ENCODE peak calls at places on chromosomes 16 and 17, in four cellular contexts. F, A, M and O are unnamed samples.

GRCh38 chr16:30382398-30383015 is at the start of gene SEPTIN1:
- DNase-seq in F (no peak), A (no peak), M (no peak), O (no peak)

GRCh38 chr16:69724981-69725479 is 1.3 kb downstream of the NQO1 start:
- DNase-seq in F (no peak), A (no peak), M (no peak), O (no peak)

GRCh38 chr16:83137894-83138293 is 511.1 kb downstream of the CDH13 start:
- DNase-seq in F (no peak), A (no peak), M (no peak), O (no peak)

GRCh38 chr17:76139801-76140660 is 1.0 kb downstream of the FOXJ1 start:
- DNase-seq in F (no peak), A (no peak), M (no peak), O (no peak)

GRCh38 chr17:55959756-55960155 is 193.5 kb upstream of the ANKFN1 start:
- DNase-seq in F (no peak), A (no peak), M (no peak), O (no peak)

GRCh38 chr17:82782657-82783207 is 30.9 kb downstream of the TBCD start:
- DNase-seq in F (no peak), A (no peak), M (no peak), O (no peak)

GRCh38 chr17:56548661-56549060 is 44.8 kb upstream of the NOG start:
- DNase-seq in F (no peak), A (no peak), M (no peak), O (no peak)

GRCh38 chr16:84605339-84605848 is 12.5 kb downstream of the COTL1 start:
- DNase-seq in F (no peak), A (no peak), M (no peak), O (no peak)

GRCh38 chr17:2928294-2928890 is 132.2 kb downstream of the RAP1GAP2 start:
- DNase-seq in F (no peak), A (no peak), M (no peak), O (no peak)

GRCh38 chr17:69558796-69559195 is 144.3 kb downstream of the MAP2K6 start:
- DNase-seq in F (no peak), A (no peak), M (no peak), O (no peak)

GRCh38 chr16:11632455-11632921 is 35.8 kb upstream of the SNN start:
- DNase-seq in F (no peak), A (peak; percentile 31), M (peak; percentile 59), O (peak; percentile 64)

GRCh38 chr17:80000136-80000535 is 35.5 kb downstream of the TBC1D16 start:
- DNase-seq in F (no peak), A (no peak), M (no peak), O (no peak)

GRCh38 chr17:6427284-6427781 is 7.6 kb downstream of the AIPL1 start:
- DNase-seq in F (no peak), A (no peak), M (no peak), O (no peak)

GRCh38 chr17:69609495-69610315 is 195.2 kb downstream of the MAP2K6 start:
- DNase-seq in F (no peak), A (peak; percentile 17), M (no peak), O (no peak)

GRCh38 chr17:63956296-63956920 is 16.3 kb downstream of the SCN4A start:
- DNase-seq in F (no peak), A (no peak), M (no peak), O (no peak)

GRCh38 chr17:80737106-80738019 is 192.7 kb downstream of the RPTOR start:
- DNase-seq in F (no peak), A (no peak), M (no peak), O (no peak)

GRCh38 chr17:48051706-48052486 is 3.7 kb downstream of the NFE2L1 start:
- DNase-seq in F (no peak), A (no peak), M (peak; percentile 34), O (peak; percentile 80)

GRCh38 chr17:76087531-76087930 is 8.5 kb downstream of the ZACN start:
- DNase-seq in F (no peak), A (no peak), M (no peak), O (no peak)

GRCh38 chr17:2449486-2449885 is 48.6 kb upstream of the MNT start:
- DNase-seq in F (no peak), A (no peak), M (no peak), O (no peak)

GRCh38 chr17:68591583-68591982 is 9.6 kb downstream of the FAM20A start:
- DNase-seq in F (no peak), A (no peak), M (no peak), O (no peak)

DNA sequence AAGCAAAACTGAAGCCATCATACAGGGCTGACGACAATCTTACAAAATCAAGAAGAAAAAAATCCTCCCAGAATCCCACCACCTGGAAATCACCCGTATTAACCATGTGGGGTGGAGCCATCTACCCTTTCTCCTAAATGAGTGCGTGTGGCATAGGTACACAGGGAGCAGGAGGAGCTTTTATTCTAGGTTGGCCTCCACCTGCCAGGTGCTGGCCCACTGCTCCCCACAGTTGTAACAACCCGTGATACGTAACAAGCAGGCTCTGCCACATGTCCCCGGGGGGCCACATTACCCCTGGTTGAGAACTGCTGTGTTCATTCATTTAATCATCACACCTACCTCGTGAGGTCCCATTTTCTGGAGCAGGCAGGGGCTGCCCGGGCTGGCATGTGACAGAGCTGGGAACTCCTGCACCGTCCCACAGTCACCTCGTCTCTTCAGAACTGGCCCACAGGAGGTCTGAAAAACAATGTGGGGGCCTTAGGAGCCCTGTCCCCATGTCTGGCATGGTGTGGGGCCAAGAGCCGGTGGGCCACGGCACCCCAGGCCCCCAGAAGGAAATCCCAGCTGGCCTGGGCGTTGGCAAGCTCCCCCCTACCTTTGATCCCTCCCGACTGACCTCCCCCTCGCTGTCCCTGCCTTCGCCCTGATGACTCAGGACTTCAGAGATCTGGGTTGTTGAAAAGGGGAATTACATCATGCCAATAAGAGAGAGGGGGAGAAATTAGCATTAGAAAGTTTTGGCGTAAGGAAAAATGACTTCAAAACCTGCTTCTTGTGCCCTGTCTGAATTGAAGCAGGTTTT is 12.9 kb downstream of the CMIP start:
- DNase-seq in F (no peak), A (no peak), M (no peak), O (peak; percentile 34)
- H3K4me3 ChIP-seq in F (no peak overlapping the region), A (no peak overlapping the region), M (no peak overlapping the region), O (no peak overlapping the region)

GRCh38 chr16:898216-898615 is 72.6 kb downstream of the LMF1 start:
- DNase-seq in F (no peak), A (no peak), M (no peak), O (no peak)

GRCh38 chr16:896261-897199 is 74.3 kb downstream of the LMF1 start:
- DNase-seq in F (no peak), A (no peak), M (no peak), O (no peak)

GRCh38 chr16:895371-895770 is 75.4 kb downstream of the LMF1 start:
- DNase-seq in F (no peak), A (no peak), M (no peak), O (no peak)

GRCh38 chr16:897701-898100 is 73.1 kb downstream of the LMF1 start:
- DNase-seq in F (no peak), A (no peak), M (no peak), O (no peak)

GRCh38 chr16:897200-897543 is 73.6 kb downstream of the LMF1 start:
- DNase-seq in F (no peak), A (no peak), M (no peak), O (no peak)
- TF ChIP-seq CTCF in F (no peak), A (no peak), M (no peak), O (no peak)

GRCh38 chr17:46180895-46181279 is 12.3 kb downstream of the KANSL1 start:
- DNase-seq in F (no peak), A (no peak), M (no peak), O (no peak)
- H3K4me3 ChIP-seq in F (no peak overlapping the region), A (no peak overlapping the region), M (no peak overlapping the region), O (no peak overlapping the region)

GRCh38 chr16:49755716-49756115 is 100.2 kb downstream of the ZNF423 start:
- DNase-seq in F (no peak), A (no peak), M (no peak), O (no peak)

GRCh38 chr16:49756971-49757743 is 98.8 kb downstream of the ZNF423 start:
- DNase-seq in F (no peak), A (no peak), M (no peak), O (no peak)

GRCh38 chr16:49757744-49758069 is 98.2 kb downstream of the ZNF423 start:
- DNase-seq in F (no peak), A (no peak), M (no peak), O (no peak)

GRCh38 chr16:49763826-49764225 is 92.1 kb downstream of the ZNF423 start:
- DNase-seq in F (no peak), A (no peak), M (no peak), O (no peak)

DNA sequence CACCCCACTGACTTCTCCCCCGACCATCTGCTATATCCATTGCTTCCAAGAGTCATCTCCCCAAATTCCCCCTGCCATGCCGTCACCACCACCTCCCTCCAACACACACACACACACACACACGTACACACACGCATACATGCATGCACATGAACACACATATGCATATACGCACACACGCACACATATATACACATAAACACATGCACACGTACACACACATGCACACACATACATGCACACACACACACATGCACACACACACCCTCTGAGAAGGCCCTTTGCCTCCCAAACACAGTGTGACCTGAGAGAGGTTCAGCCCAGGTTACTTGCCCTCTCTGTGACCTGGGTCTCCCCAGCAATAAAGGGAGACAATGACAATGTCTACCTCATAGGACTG is 95.1 kb downstream of the ZNF423 start:
- DNase-seq in F (no peak), A (no peak), M (no peak), O (no peak)
- TF ChIP-seq CTCF in F (no peak), A (no peak), M (no peak), O (no peak)

GRCh38 chr17:10198509-10199249 is at the start of gene GAS7:
- DNase-seq in F (no peak), A (peak; percentile 87), M (peak; percentile 43), O (no peak)
- H3K4me3 ChIP-seq in F (peak within 1 kb of the TSS; percentile 54), A (peak within 1 kb of the TSS; percentile 80), M (peak within 1 kb of the TSS; percentile 62), O (peak within 1 kb of the TSS; percentile 66)

DNA sequence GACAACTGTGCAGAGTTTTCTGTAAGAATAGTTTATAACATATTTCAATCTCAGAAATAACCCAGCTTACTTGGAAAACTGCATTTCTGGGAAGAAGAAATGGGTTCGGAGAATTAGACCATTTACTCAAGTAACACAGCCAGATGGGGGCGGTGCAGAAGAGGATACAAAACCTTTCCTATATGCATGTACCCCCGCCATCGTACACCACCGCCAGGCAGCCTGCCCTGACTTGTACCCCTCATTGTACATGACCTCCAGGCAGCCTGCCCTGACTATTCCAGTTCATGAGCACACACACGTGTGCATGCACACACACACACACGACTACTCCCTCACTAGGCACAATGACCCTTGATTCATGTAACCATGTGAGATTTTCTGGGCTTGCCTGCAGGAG is 154.0 kb downstream of the C16orf78 start:
- DNase-seq in F (no peak), A (no peak), M (no peak), O (no peak)
- TF ChIP-seq CTCF in F (no peak), A (no peak), M (no peak), O (no peak)

GRCh38 chr17:4559139-4559791 is 1.1 kb downstream of the GGT6 start:
- DNase-seq in F (no peak), A (no peak), M (no peak), O (no peak)
- H3K4me3 ChIP-seq in F (peak overlapping the region; percentile 34), A (no peak overlapping the region), M (no peak overlapping the region), O (no peak overlapping the region)

DNA sequence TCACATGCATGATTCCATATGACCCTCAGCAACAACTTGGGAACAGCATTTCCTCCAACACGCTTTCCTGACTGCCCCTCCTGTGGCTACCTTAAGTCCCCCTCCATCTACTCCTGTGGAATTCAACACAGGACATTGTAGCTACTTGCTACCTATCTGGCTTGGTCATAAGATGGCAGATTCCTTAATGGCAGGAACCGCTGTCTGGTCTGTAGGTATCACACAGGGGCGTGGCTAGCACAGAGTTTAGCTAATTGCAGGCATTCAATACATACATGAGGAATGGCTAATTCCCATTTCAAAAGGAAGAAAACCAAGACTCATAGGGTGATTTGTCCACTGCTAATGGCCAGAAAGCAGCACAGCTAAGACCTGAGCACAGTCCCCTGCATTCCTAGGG is 8.6 kb downstream of the LRRC59 start:
- DNase-seq in F (no peak), A (no peak), M (no peak), O (no peak)
- TF ChIP-seq CTCF in F (no peak), A (no peak), M (no peak), O (no peak)